ENCODE peak calls at places on chromosomes 11 and 22, in five cellular contexts. One of them, this sample, is unnamed.

GRCh38 chr22:27238935-27239510 is 562.5 kb downstream of the MN1 start:
- DNase-seq in glutamatergic neuron: no peak
- DNase-seq in DMS 273 treated with DMSO at 0.1 percent for 48 hours: peak
- DNase-seq in activated CD4-positive, alpha-beta T cell treated with anti-CD3 and anti-CD28 coated beads, Interleukin-2, amount 10 ng/mL, durations not matched to agents 7 days and 5 days: no peak
- DNase-seq in sigmoid colon: peak
- DNase-seq in this sample: no peak

GRCh38 chr11:13465909-13466371 is 2.9 kb upstream of the BTBD10 start:
- DNase-seq in glutamatergic neuron: no peak
- DNase-seq in DMS 273 treated with DMSO at 0.1 percent for 48 hours: peak
- DNase-seq in activated CD4-positive, alpha-beta T cell treated with anti-CD3 and anti-CD28 coated beads, Interleukin-2, amount 10 ng/mL, durations not matched to agents 7 days and 5 days: no peak
- DNase-seq in sigmoid colon: no peak
- DNase-seq in this sample: peak

GRCh38 chr11:68584097-68584496 is 100.2 kb upstream of the GAL start:
- DNase-seq in glutamatergic neuron: peak
- DNase-seq in DMS 273 treated with DMSO at 0.1 percent for 48 hours: no peak
- DNase-seq in activated CD4-positive, alpha-beta T cell treated with anti-CD3 and anti-CD28 coated beads, Interleukin-2, amount 10 ng/mL, durations not matched to agents 7 days and 5 days: peak
- DNase-seq in sigmoid colon: no peak
- DNase-seq in this sample: peak

GRCh38 chr11:32438346-32438882 is 3.1 kb upstream of the WT1 start:
- DNase-seq in glutamatergic neuron: no peak
- DNase-seq in DMS 273 treated with DMSO at 0.1 percent for 48 hours: no peak
- DNase-seq in activated CD4-positive, alpha-beta T cell treated with anti-CD3 and anti-CD28 coated beads, Interleukin-2, amount 10 ng/mL, durations not matched to agents 7 days and 5 days: no peak
- DNase-seq in sigmoid colon: no peak
- DNase-seq in this sample: no peak

GRCh38 chr11:74154621-74155281 is 16.1 kb downstream of the C2CD3 start:
- DNase-seq in glutamatergic neuron: no peak
- DNase-seq in DMS 273 treated with DMSO at 0.1 percent for 48 hours: peak
- DNase-seq in activated CD4-positive, alpha-beta T cell treated with anti-CD3 and anti-CD28 coated beads, Interleukin-2, amount 10 ng/mL, durations not matched to agents 7 days and 5 days: no peak
- DNase-seq in sigmoid colon: no peak
- DNase-seq in this sample: no peak

GRCh38 chr22:29715240-29715639 is 4.6 kb upstream of the CABP7 start:
- DNase-seq in glutamatergic neuron: peak
- DNase-seq in DMS 273 treated with DMSO at 0.1 percent for 48 hours: peak
- DNase-seq in activated CD4-positive, alpha-beta T cell treated with anti-CD3 and anti-CD28 coated beads, Interleukin-2, amount 10 ng/mL, durations not matched to agents 7 days and 5 days: no peak
- DNase-seq in sigmoid colon: no peak
- DNase-seq in this sample: no peak

GRCh38 chr11:133579165-133580031 is 47.1 kb upstream of the OPCML start:
- DNase-seq in glutamatergic neuron: peak
- DNase-seq in DMS 273 treated with DMSO at 0.1 percent for 48 hours: no peak
- DNase-seq in activated CD4-positive, alpha-beta T cell treated with anti-CD3 and anti-CD28 coated beads, Interleukin-2, amount 10 ng/mL, durations not matched to agents 7 days and 5 days: no peak
- DNase-seq in sigmoid colon: no peak
- DNase-seq in this sample: no peak

GRCh38 chr11:119888119-119888518 is 159.1 kb upstream of the NECTIN1 start:
- DNase-seq in glutamatergic neuron: no peak
- DNase-seq in DMS 273 treated with DMSO at 0.1 percent for 48 hours: peak
- DNase-seq in activated CD4-positive, alpha-beta T cell treated with anti-CD3 and anti-CD28 coated beads, Interleukin-2, amount 10 ng/mL, durations not matched to agents 7 days and 5 days: no peak
- DNase-seq in sigmoid colon: no peak
- DNase-seq in this sample: no peak

GRCh38 chr11:134391656-134392055 is 20.4 kb downstream of the B3GAT1 start:
- DNase-seq in glutamatergic neuron: no peak
- DNase-seq in DMS 273 treated with DMSO at 0.1 percent for 48 hours: no peak
- DNase-seq in activated CD4-positive, alpha-beta T cell treated with anti-CD3 and anti-CD28 coated beads, Interleukin-2, amount 10 ng/mL, durations not matched to agents 7 days and 5 days: no peak
- DNase-seq in sigmoid colon: no peak
- DNase-seq in this sample: no peak

GRCh38 chr11:3077846-3078440 is 20.7 kb upstream of the CARS1 start:
- DNase-seq in glutamatergic neuron: no peak
- DNase-seq in DMS 273 treated with DMSO at 0.1 percent for 48 hours: no peak
- DNase-seq in activated CD4-positive, alpha-beta T cell treated with anti-CD3 and anti-CD28 coated beads, Interleukin-2, amount 10 ng/mL, durations not matched to agents 7 days and 5 days: no peak
- DNase-seq in sigmoid colon: no peak
- DNase-seq in this sample: no peak

GRCh38 chr11:61718046-61718531 is 34.3 kb upstream of the MYRF start:
- DNase-seq in glutamatergic neuron: no peak
- DNase-seq in DMS 273 treated with DMSO at 0.1 percent for 48 hours: no peak
- DNase-seq in activated CD4-positive, alpha-beta T cell treated with anti-CD3 and anti-CD28 coated beads, Interleukin-2, amount 10 ng/mL, durations not matched to agents 7 days and 5 days: no peak
- DNase-seq in sigmoid colon: no peak
- DNase-seq in this sample: no peak

GRCh38 chr11:122727101-122727929 is 71.8 kb downstream of the UBASH3B start:
- DNase-seq in glutamatergic neuron: no peak
- DNase-seq in DMS 273 treated with DMSO at 0.1 percent for 48 hours: no peak
- DNase-seq in activated CD4-positive, alpha-beta T cell treated with anti-CD3 and anti-CD28 coated beads, Interleukin-2, amount 10 ng/mL, durations not matched to agents 7 days and 5 days: peak
- DNase-seq in sigmoid colon: no peak
- DNase-seq in this sample: no peak

GRCh38 chr22:26585104-26585790 is 4.7 kb downstream of the TPST2 start:
- DNase-seq in glutamatergic neuron: no peak
- DNase-seq in DMS 273 treated with DMSO at 0.1 percent for 48 hours: peak
- DNase-seq in activated CD4-positive, alpha-beta T cell treated with anti-CD3 and anti-CD28 coated beads, Interleukin-2, amount 10 ng/mL, durations not matched to agents 7 days and 5 days: no peak
- DNase-seq in sigmoid colon: peak
- DNase-seq in this sample: no peak

GRCh38 chr11:68008381-68009337 is 1.5 kb upstream of the ALDH3B1 start:
- DNase-seq in glutamatergic neuron: no peak
- DNase-seq in DMS 273 treated with DMSO at 0.1 percent for 48 hours: no peak
- DNase-seq in activated CD4-positive, alpha-beta T cell treated with anti-CD3 and anti-CD28 coated beads, Interleukin-2, amount 10 ng/mL, durations not matched to agents 7 days and 5 days: no peak
- DNase-seq in sigmoid colon: peak
- DNase-seq in this sample: no peak

GRCh38 chr22:31647066-31647465 is 14.9 kb downstream of the PISD start:
- DNase-seq in glutamatergic neuron: no peak
- DNase-seq in DMS 273 treated with DMSO at 0.1 percent for 48 hours: no peak
- DNase-seq in activated CD4-positive, alpha-beta T cell treated with anti-CD3 and anti-CD28 coated beads, Interleukin-2, amount 10 ng/mL, durations not matched to agents 7 days and 5 days: no peak
- DNase-seq in sigmoid colon: no peak
- DNase-seq in this sample: no peak

GRCh38 chr11:130487390-130488186 is 39.1 kb downstream of the ADAMTS15 start:
- DNase-seq in glutamatergic neuron: no peak
- DNase-seq in DMS 273 treated with DMSO at 0.1 percent for 48 hours: no peak
- DNase-seq in activated CD4-positive, alpha-beta T cell treated with anti-CD3 and anti-CD28 coated beads, Interleukin-2, amount 10 ng/mL, durations not matched to agents 7 days and 5 days: no peak
- DNase-seq in sigmoid colon: no peak
- DNase-seq in this sample: no peak

GRCh38 chr11:69317401-69318092 is 23.6 kb downstream of the MYEOV start:
- DNase-seq in glutamatergic neuron: no peak
- DNase-seq in DMS 273 treated with DMSO at 0.1 percent for 48 hours: no peak
- DNase-seq in activated CD4-positive, alpha-beta T cell treated with anti-CD3 and anti-CD28 coated beads, Interleukin-2, amount 10 ng/mL, durations not matched to agents 7 days and 5 days: no peak
- DNase-seq in sigmoid colon: peak
- DNase-seq in this sample: no peak

GRCh38 chr22:20268350-20269012 is 363 bp upstream of the RTN4R start:
- DNase-seq in glutamatergic neuron: peak
- DNase-seq in DMS 273 treated with DMSO at 0.1 percent for 48 hours: no peak
- DNase-seq in activated CD4-positive, alpha-beta T cell treated with anti-CD3 and anti-CD28 coated beads, Interleukin-2, amount 10 ng/mL, durations not matched to agents 7 days and 5 days: peak
- DNase-seq in sigmoid colon: no peak
- DNase-seq in this sample: peak

This sample was measured in SK-MEL-5.